ENCODE peak calls at places on chromosomes 4 and X, in eight cellular contexts. N is upper lobe of left lung, A is RWPE1, I is Karpas-422, L is tibial nerve, H is psoas muscle, D is ovary, F is transverse colon. P is an unnamed sample.

GRCh38 chrX:154712781-154713391 is 38.0 kb downstream of the GAB3 start:
- DNase-seq in N (no peak), A (peak), I (no peak), L (no peak), H (no peak), D (no peak), F (no peak), P (no peak)

GRCh38 chr4:89356086-89356485 is 48.5 kb upstream of the GPRIN3 start:
- DNase-seq in N (no peak), A (no peak), I (no peak), L (no peak), H (no peak), D (no peak), F (no peak), P (no peak)

GRCh38 chr4:155371432-155372043 is 5.2 kb downstream of the MAP9 start:
- DNase-seq in N (no peak), A (peak), I (peak), L (no peak), H (no peak), D (no peak), F (no peak), P (no peak)

GRCh38 chr4:152064753-152065152 is 303.9 kb upstream of the GATB start:
- DNase-seq in N (no peak), A (no peak), I (no peak), L (no peak), H (no peak), D (no peak), F (no peak), P (no peak)

GRCh38 chr4:71266090-71266794 is 72.6 kb upstream of the SLC4A4 start:
- DNase-seq in N (no peak), A (no peak), I (no peak), L (no peak), H (no peak), D (no peak), F (no peak), P (no peak)

GRCh38 chr4:139901516-139902327 is 236.1 kb downstream of the MGST2 start:
- DNase-seq in N (no peak), A (no peak), I (no peak), L (no peak), H (no peak), D (no peak), F (no peak), P (no peak)

GRCh38 chr4:2244947-2245786 is 3.2 kb upstream of the HAUS3 start:
- DNase-seq in N (peak), A (no peak), I (no peak), L (no peak), H (peak), D (peak), F (no peak), P (no peak)

GRCh38 chrX:114798902-114799301 is 215.0 kb downstream of the HTR2C start:
- DNase-seq in N (no peak), A (peak), I (no peak), L (no peak), H (no peak), D (no peak), F (no peak), P (no peak)

GRCh38 chr4:173436149-173436579 is 37.2 kb upstream of the SCRG1 start:
- DNase-seq in N (no peak), A (no peak), I (no peak), L (no peak), H (no peak), D (no peak), F (no peak), P (no peak)

GRCh38 chrX:147894332-147894870 is 17.3 kb upstream of the FMR1 start:
- DNase-seq in N (no peak), A (no peak), I (no peak), L (no peak), H (no peak), D (no peak), F (no peak), P (no peak)

DNA sequence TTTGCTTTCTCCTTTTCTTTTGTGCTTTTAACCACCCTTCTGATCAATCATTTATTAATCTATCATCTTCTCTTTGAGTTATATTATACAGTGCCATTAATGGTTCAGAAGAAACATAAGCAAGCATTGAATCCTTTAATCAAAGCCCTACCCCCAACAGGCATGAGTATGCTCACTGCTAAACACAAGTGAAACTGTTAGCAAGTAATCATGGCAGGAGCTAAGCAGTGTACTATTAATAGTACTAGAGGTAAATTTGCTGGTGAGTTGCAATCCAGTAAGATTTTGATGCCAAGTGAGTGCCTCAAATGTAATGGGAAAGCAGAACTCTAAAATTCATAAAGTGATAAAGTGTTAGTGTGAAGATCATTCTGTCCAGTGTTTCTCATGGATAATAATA is 57.2 kb downstream of the FNIP2 start:
- DNase-seq in N (no peak), A (no peak), I (no peak), L (no peak), H (no peak), D (no peak), F (no peak), P (no peak)
- H3K27ac ChIP-seq in N (peak), A (no peak), I (no peak), L (no peak), H (peak), D (no peak), F (peak), P (peak)

GRCh38 chr4:108466936-108467902 is 153.2 kb upstream of the RPL34 start:
- DNase-seq in N (no peak), A (peak), I (no peak), L (no peak), H (no peak), D (no peak), F (no peak), P (no peak)
- H3K27ac ChIP-seq in N (no peak), A (no peak), I (no peak), L (no peak), H (no peak), D (no peak), F (no peak), P (no peak)

DNA sequence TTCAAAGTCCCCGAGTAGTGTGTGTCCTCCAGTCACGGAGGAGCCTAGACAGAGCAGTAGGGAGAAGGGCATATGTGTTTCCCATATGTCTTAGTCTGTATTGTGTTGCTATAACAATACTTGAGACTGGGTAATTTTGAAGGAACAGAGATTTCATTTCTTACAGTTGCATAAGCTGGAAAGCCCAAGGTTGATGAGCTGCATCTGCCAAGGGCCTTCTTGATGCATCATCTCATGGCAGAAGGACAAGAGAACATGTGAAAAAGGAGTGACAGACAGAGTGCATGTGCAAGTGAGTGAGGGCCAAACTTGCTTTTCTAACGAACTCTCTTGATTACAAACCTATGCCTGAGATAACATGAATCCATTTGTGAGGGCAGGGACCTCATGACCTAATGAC is 243.4 kb downstream of the ARHGAP10 start:
- DNase-seq in N (no peak), A (no peak), I (no peak), L (no peak), H (no peak), D (no peak), F (no peak), P (no peak)
- H3K27ac ChIP-seq in N (no peak), A (no peak), I (no peak), L (no peak), H (peak), D (no peak), F (no peak), P (no peak)

GRCh38 chrX:43707812-43708548 is 51.9 kb downstream of the MAOA start:
- DNase-seq in N (peak), A (no peak), I (no peak), L (peak), H (no peak), D (peak), F (peak), P (no peak)
- H3K27ac ChIP-seq in N (peak), A (peak), I (no peak), L (peak), H (no peak), D (no peak), F (peak), P (no peak)

GRCh38 chr4:11625206-11625605 is 196.5 kb upstream of the HS3ST1 start:
- DNase-seq in N (no peak), A (no peak), I (no peak), L (no peak), H (no peak), D (no peak), F (no peak), P (no peak)

GRCh38 chr4:11632015-11632414 is 203.3 kb upstream of the HS3ST1 start:
- DNase-seq in N (no peak), A (no peak), I (no peak), L (no peak), H (no peak), D (no peak), F (no peak), P (no peak)

GRCh38 chr4:11626046-11626445 is 197.4 kb upstream of the HS3ST1 start:
- DNase-seq in N (no peak), A (peak), I (no peak), L (no peak), H (no peak), D (no peak), F (no peak), P (no peak)

GRCh38 chr4:11631416-11631815 is 202.7 kb upstream of the HS3ST1 start:
- DNase-seq in N (no peak), A (no peak), I (no peak), L (no peak), H (no peak), D (no peak), F (no peak), P (no peak)

DNA sequence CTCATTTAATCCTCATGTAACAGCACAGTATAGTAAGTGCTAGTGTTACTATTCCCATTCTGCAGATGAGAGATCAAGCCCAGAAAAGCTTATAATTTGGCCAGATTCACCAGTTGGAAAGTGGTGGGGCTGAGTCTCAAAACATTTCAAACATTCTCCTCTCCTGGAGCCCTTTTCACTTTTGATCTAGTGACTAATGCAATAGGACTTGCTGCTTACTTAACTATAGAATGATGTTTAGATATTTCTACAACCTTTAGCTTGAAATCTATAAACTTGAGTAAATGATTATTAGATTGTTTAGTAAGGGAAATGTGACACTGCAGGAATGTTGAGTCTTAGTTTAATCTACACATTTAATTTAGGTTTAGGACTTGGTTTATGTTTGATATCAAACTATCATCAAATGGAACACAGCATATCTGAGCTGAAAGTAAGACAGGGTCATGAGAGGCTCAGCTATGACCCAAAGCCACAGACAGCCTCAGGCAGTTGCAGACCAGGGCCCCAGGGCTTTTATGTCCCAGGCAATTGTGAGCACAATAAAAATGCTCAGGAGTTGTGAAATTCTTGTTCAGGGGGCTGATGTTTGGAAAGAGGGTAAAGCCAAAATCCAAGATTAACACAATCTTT is 199.5 kb upstream of the HS3ST1 start:
- DNase-seq in N (no peak), A (no peak), I (no peak), L (no peak), H (no peak), D (no peak), F (no peak), P (no peak)
- H3K27ac ChIP-seq in N (no peak), A (no peak), I (no peak), L (no peak), H (no peak), D (no peak), F (no peak), P (no peak)

GRCh38 chr4:53686521-53686920 is 95.2 kb upstream of the LNX1 start:
- DNase-seq in N (no peak), A (no peak), I (no peak), L (no peak), H (no peak), D (no peak), F (no peak), P (no peak)

GRCh38 chr4:53682908-53683307 is 91.6 kb upstream of the LNX1 start:
- DNase-seq in N (no peak), A (no peak), I (no peak), L (no peak), H (no peak), D (no peak), F (no peak), P (peak)

GRCh38 chr4:53693408-53693807 is 102.1 kb upstream of the LNX1 start:
- DNase-seq in N (no peak), A (no peak), I (no peak), L (no peak), H (no peak), D (no peak), F (no peak), P (no peak)

GRCh38 chr4:53684448-53684847 is 93.2 kb upstream of the LNX1 start:
- DNase-seq in N (no peak), A (no peak), I (no peak), L (no peak), H (no peak), D (no peak), F (no peak), P (no peak)

GRCh38 chr4:53688186-53688790 is 97.0 kb upstream of the LNX1 start:
- DNase-seq in N (no peak), A (peak), I (no peak), L (no peak), H (no peak), D (no peak), F (no peak), P (no peak)
- H3K27ac ChIP-seq in N (no peak), A (no peak), I (no peak), L (no peak), H (no peak), D (no peak), F (no peak), P (peak)